ENCODE peak calls at places on chromosomes 12 and 14, in five cellular contexts. M is left colon, O is nephron progenitor cell, F is LoVo, H is transverse colon. G is an unnamed sample.
A peak's percentile ranks its signal among the peaks of the same experiment; 100 is the strongest.

GRCh38 chr14:99749142-99749541 is 44.1 kb upstream of the EML1 start:
- DNase-seq in O (no peak), M (no peak), H (no peak), F (no peak), G (no peak)

GRCh38 chr12:109710747-109711595 is 2.7 kb upstream of the FAM222A start:
- DNase-seq in O (no peak), F (no peak), M (no peak), H (no peak), G (no peak)

GRCh38 chr12:128424931-128425431 is 158.0 kb downstream of the TMEM132C start:
- DNase-seq in M (no peak), F (no peak), H (no peak), O (no peak), G (no peak)

GRCh38 chr14:30621354-30621953 is 665 bp upstream of the SCFD1 start:
- DNase-seq in O (no peak), F (peak; percentile 18), M (peak; percentile 41), H (peak; percentile 34), G (no peak)

GRCh38 chr12:125861299-125862281 is 796.4 kb downstream of the AACS start:
- DNase-seq in H (peak; percentile 7), F (no peak), M (peak; percentile 16), O (no peak), G (peak; percentile 4)

GRCh38 chr12:105025890-105026289 is 39.8 kb downstream of the NOPCHAP1 start:
- DNase-seq in O (no peak), H (peak; percentile 24), F (no peak), M (peak; percentile 17), G (no peak)

GRCh38 chr14:35247777-35248475 is 44.3 kb upstream of the PSMA6 start:
- DNase-seq in H (no peak), O (no peak), M (no peak), F (no peak), G (no peak)

GRCh38 chr12:110780448-110780847 is 37.8 kb upstream of the PPP1CC start:
- DNase-seq in F (no peak), M (no peak), O (no peak), H (no peak), G (no peak)

GRCh38 chr12:119807380-119807779 is 69.7 kb downstream of the CIT start:
- DNase-seq in O (no peak), F (no peak), M (no peak), H (no peak), G (no peak)

GRCh38 chr12:92466391-92467305 is 236.1 kb upstream of the PLEKHG7 start:
- DNase-seq in F (no peak), M (peak; percentile 30), H (peak; percentile 53), O (no peak), G (peak; percentile 70)

GRCh38 chr12:24378548-24379011 is 429.1 kb upstream of the SOX5 start:
- DNase-seq in M (peak; percentile 11), H (no peak), F (peak; percentile 27), O (no peak), G (peak; percentile 49)

GRCh38 chr14:22334627-22335026 is 254.4 kb downstream of the DAD1 start:
- DNase-seq in F (peak; percentile 15), H (no peak), O (no peak), M (no peak), G (no peak)

GRCh38 chr14:92684801-92685560 is 63.4 kb downstream of the LGMN start:
- DNase-seq in F (no peak), O (peak; percentile 40), M (no peak), H (no peak), G (no peak)

GRCh38 chr12:68792952-68793351 is 15.0 kb upstream of the MDM2 start:
- DNase-seq in F (peak; percentile 38), O (no peak), M (no peak), H (peak; percentile 18), G (no peak)

GRCh38 chr12:24750263-24750662 is 198.6 kb downstream of the BCAT1 start:
- DNase-seq in F (no peak), O (no peak), M (no peak), H (no peak), G (no peak)

GRCh38 chr14:56720703-56721426 is 89.4 kb downstream of the OTX2 start:
- DNase-seq in M (no peak), H (no peak), O (no peak), F (no peak), G (no peak)

GRCh38 chr14:37036669-37037341 is 135.6 kb downstream of the SLC25A21 start:
- DNase-seq in H (no peak), M (no peak), O (no peak), F (no peak), G (no peak)

GRCh38 chr12:130347588-130347987 is 9.9 kb downstream of the PIWIL1 start:
- DNase-seq in M (no peak), H (no peak), O (no peak), F (no peak), G (no peak)

GRCh38 chr12:118330421-118331018 is 42.2 kb downstream of the TAOK3 start:
- DNase-seq in H (no peak), O (no peak), M (no peak), F (peak; percentile 34), G (no peak)

GRCh38 chr14:94041551-94042346 is 15.6 kb downstream of the OTUB2 start:
- DNase-seq in O (no peak), M (no peak), H (no peak), F (no peak), G (no peak)

GRCh38 chr12:46475972-46476645 is 103.5 kb upstream of the SLC38A2 start:
- DNase-seq in F (no peak), H (no peak), O (no peak), M (no peak), G (no peak)

GRCh38 chr12:98294426-98294825 is 221.0 kb upstream of the TMPO start:
- DNase-seq in H (no peak), O (no peak), M (no peak), F (no peak), G (no peak)

GRCh38 chr12:10716704-10717315 is 6.3 kb downstream of the YBX3 start:
- DNase-seq in M (peak; percentile 67), O (peak; percentile 29), H (peak; percentile 70), F (peak; percentile 95), G (no peak)

GRCh38 chr14:81449576-81449975 is 49.5 kb upstream of the STON2 start:
- DNase-seq in H (no peak), O (no peak), M (no peak), F (no peak), G (no peak)

GRCh38 chr12:92989715-92990484 is 60.8 kb upstream of the EEA1 start:
- DNase-seq in F (no peak), O (no peak), M (no peak), H (no peak), G (peak; percentile 50)

GRCh38 chr14:60222820-60223219 is 26.2 kb upstream of the PPM1A start:
- DNase-seq in M (no peak), H (no peak), F (no peak), O (no peak), G (no peak)

GRCh38 chr12:50242751-50243191 is 40.5 kb downstream of the LIMA1 start:
- DNase-seq in M (no peak), H (no peak), F (no peak), O (no peak), G (no peak)

GRCh38 chr14:20690848-20691640 is 2.5 kb downstream of the ANG start:
- DNase-seq in H (peak; percentile 48), O (peak; percentile 39), M (peak; percentile 32), F (peak; percentile 84), G (no peak)

GRCh38 chr12:15206831-15207394 is 14.3 kb downstream of the RERG start:
- DNase-seq in F (no peak), H (no peak), O (no peak), M (no peak), G (no peak)

GRCh38 chr12:108884116-108885012 is 4.5 kb downstream of the DAO start:
- DNase-seq in M (peak; percentile 82), H (peak; percentile 67), F (peak; percentile 47), O (peak; percentile 36), G (peak; percentile 37)

GRCh38 chr12:101441835-101442234 is 33.3 kb upstream of the SPIC start:
- DNase-seq in M (no peak), O (no peak), H (no peak), F (no peak), G (no peak)

G was measured in stimulated activated naive B cell treated with anti-CD40 and anti-IgM and Interleukin-4, amounts not matched to agents 10 μg/mL and 1 μg/mL and 100 μg/mL, for 72 hours.